ENCODE peak calls at places on chromosomes 2 and 18, in five cellular contexts. B is fibroblast of lung, Y is HL-60, C is upper lobe of right lung, M is Peyer's patch. P is an unnamed sample.

GRCh38 chr2:240929364-240930095 is 23.4 kb downstream of the CROCC2 start:
- DNase-seq in Y (no peak), C (peak), B (no peak), M (peak), P (no peak)

GRCh38 chr2:176507736-176508135 is 238.5 kb downstream of the MTX2 start:
- DNase-seq in B (peak), M (no peak), Y (no peak), C (no peak), P (no peak)

GRCh38 chr2:232955856-232956255 is 57.2 kb downstream of the NGEF start:
- DNase-seq in B (no peak), M (no peak), Y (no peak), C (no peak), P (no peak)

GRCh38 chr2:65067806-65068553 is 11.8 kb downstream of the CEP68 start:
- DNase-seq in Y (no peak), C (no peak), B (no peak), M (no peak), P (no peak)

GRCh38 chr2:29063056-29063455 is 11.3 kb downstream of the PCARE start:
- DNase-seq in Y (no peak), C (peak), M (no peak), B (no peak), P (no peak)

GRCh38 chr2:20203072-20203471 is 21.9 kb downstream of the SDC1 start:
- DNase-seq in M (no peak), C (no peak), B (no peak), Y (no peak), P (no peak)

GRCh38 chr2:107936427-107937359 is 49.6 kb upstream of the SLC5A7 start:
- DNase-seq in B (no peak), Y (no peak), C (no peak), M (no peak), P (no peak)

GRCh38 chr2:16425462-16426336 is 239.9 kb downstream of the CYRIA start:
- DNase-seq in M (peak), C (peak), Y (no peak), B (peak), P (no peak)

GRCh38 chr2:96884299-96885156 is 14.6 kb upstream of the SEMA4C start:
- DNase-seq in M (no peak), C (no peak), B (no peak), Y (no peak), P (no peak)

GRCh38 chr18:33432857-33433256 is 7.7 kb downstream of the CCDC178 start:
- DNase-seq in C (no peak), Y (no peak), B (peak), M (no peak), P (no peak)

GRCh38 chr2:46842876-46843275 is 72.7 kb downstream of the MCFD2 start:
- DNase-seq in M (peak), Y (no peak), C (peak), B (no peak), P (no peak)

GRCh38 chr2:105166671-105167070 is 74.9 kb upstream of the GPR45 start:
- DNase-seq in C (no peak), Y (no peak), M (no peak), B (no peak), P (no peak)

GRCh38 chr2:26144953-26145680 is 27.8 kb upstream of the GAREM2 start:
- DNase-seq in B (peak), Y (peak), C (peak), M (peak), P (peak)

GRCh38 chr2:238868616-238869292 is 20.9 kb downstream of the TWIST2 start:
- DNase-seq in B (peak), Y (no peak), M (peak), C (peak), P (no peak)

GRCh38 chr18:50715919-50716318 is 103.9 kb downstream of the MRO start:
- DNase-seq in B (no peak), C (no peak), Y (no peak), M (no peak), P (no peak)
- H3K4me3 ChIP-seq in B (no peak), C (no peak), Y (no peak), M (no peak), P (no peak)

DNA sequence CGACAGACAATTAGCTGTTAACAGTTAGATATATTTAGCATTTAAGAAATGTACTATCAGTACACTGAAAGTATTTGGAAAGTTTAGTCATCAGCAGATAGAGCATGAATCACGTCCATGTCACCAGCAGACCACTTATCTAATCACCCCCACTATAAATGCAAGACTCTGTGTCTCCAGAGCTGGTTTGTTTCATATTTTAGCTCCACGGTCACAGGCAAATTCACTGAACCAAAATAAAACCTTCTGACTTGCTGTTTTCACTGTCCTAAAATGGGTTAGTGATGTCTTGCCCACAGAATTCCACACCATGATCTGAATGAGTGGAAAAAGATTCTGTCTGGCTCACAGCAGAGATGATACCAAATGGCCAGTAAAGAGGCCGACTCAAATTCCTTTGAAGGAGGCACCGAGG is 64.9 kb downstream of the CDH2 start:
- DNase-seq in C (no peak), M (no peak), B (peak), Y (no peak), P (no peak)
- H3K27ac ChIP-seq in C (no peak), M (no peak), B (peak), Y (no peak), P (no peak)

DNA sequence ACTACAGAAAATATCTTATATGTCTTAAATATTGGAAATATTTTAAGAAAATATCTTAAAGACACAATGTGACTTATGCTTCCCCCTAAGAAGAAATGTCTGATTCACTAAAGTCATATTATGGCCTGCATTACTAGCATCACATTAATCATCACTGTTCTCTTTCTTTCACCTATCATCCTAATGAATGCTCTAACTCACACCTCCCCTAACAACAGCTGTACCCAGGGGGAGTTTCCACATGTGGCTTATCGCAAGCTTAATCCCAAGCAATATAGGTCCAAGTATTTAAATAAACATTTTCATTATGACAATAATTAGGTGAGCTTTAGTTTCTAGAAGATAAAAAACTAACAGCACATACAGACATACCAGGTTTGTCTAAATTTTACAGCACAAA is 39.6 kb downstream of the REV1 start:
- DNase-seq in C (no peak), Y (no peak), B (peak), M (no peak), P (no peak)
- H3K4me3 ChIP-seq in C (no peak), Y (no peak), B (no peak), M (no peak), P (no peak)

DNA sequence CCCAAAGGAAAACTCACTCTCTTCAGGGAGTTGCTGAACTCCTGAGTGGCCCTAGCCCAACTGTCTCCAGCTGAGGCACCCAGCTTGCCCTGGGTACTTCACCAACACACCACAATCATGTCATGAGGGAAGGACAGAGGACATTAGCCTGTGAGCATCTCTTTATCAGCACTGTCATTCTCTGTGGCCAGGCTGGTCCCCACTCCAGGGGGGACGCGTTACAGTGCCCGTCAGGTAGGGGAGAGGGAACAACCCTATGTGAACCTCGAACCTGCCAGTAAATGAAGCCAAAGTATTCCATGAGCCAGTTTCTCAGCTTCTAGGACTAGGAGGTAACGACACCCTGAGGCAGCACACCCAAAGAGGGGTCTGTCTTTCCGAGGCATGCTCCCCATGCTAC is 94.9 kb upstream of the MGAT4A start:
- DNase-seq in Y (no peak), M (no peak), C (no peak), B (no peak), P (no peak)
- H3K27ac ChIP-seq in Y (peak), M (peak), C (no peak), B (no peak), P (no peak)

DNA sequence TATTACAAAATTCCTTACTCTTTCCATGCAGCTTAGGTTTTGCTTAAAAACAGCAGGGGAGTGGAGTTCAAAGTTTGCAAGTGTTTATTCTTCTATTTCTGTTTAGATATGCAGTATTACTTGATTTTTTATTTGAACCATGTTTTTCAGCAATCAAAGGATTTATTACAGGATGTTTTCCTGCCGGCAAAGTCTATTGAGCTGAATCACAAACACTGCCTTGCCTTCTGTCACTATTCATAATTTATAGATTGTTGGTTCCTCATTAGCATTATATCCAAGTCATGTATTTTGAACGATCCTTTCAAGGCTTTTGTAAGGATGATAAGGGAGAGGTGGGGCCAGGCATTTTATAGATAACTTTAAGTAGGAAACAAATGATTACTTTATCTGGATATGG is 31.9 kb upstream of the MSTN start:
- DNase-seq in C (no peak), B (no peak), M (no peak), Y (no peak), P (no peak)
- H3K4me3 ChIP-seq in C (no peak), B (no peak), M (no peak), Y (no peak), P (no peak)

P was measured in naive thymus-derived CD4-positive, alpha-beta T cell.